ENCODE peak calls at places on chromosomes 3 and 15, in six cellular contexts. L is NCI-H524; Z is activated naive CD4-positive, alpha-beta T cell treated with anti-CD3 and anti-CD28 coated beads for 36 hours; F is NCI-H69; K is neural progenitor cell; O is bronchial epithelial cell. X is an unnamed sample.

GRCh38 chr3:8460815-8461482 is 40.7 kb upstream of the LMCD1 start:
- DNase-seq in Z (no peak), F (no peak), L (no peak), O (no peak), K (no peak), X (no peak)

GRCh38 chr15:36682091-36682490 is 102.7 kb downstream of the CDIN1 start:
- DNase-seq in L (no peak), F (no peak), K (no peak), O (peak), Z (no peak), X (no peak)

GRCh38 chr3:84547971-84548970 is 410.5 kb upstream of the CADM2 start:
- DNase-seq in F (peak), K (peak), L (peak), Z (no peak), O (peak), X (no peak)

GRCh38 chr3:57958642-57959406 is 49.4 kb upstream of the FLNB start:
- DNase-seq in Z (no peak), F (no peak), O (no peak), K (no peak), L (no peak), X (no peak)

GRCh38 chr3:103295974-103296570 is 861.3 kb downstream of the ZPLD1 start:
- DNase-seq in F (peak), Z (no peak), L (peak), K (peak), O (peak), X (no peak)

GRCh38 chr15:32838820-32839219 is 121.0 kb downstream of the GREM1 start:
- DNase-seq in O (peak), F (peak), K (no peak), Z (no peak), L (peak), X (peak)

GRCh38 chr15:49610166-49610918 is 10.3 kb downstream of the FAM227B start:
- DNase-seq in K (no peak), O (no peak), F (no peak), L (no peak), Z (no peak), X (no peak)

GRCh38 chr3:146581877-146582508 is 23.2 kb downstream of the PLSCR5 start:
- DNase-seq in O (peak), Z (no peak), K (no peak), F (peak), L (no peak), X (no peak)

GRCh38 chr3:110736332-110736731 is 335.3 kb upstream of the NECTIN3 start:
- DNase-seq in K (no peak), O (no peak), F (no peak), Z (no peak), L (no peak), X (no peak)

GRCh38 chr15:55742498-55742926 is 440 bp downstream of the PRTG start:
- DNase-seq in L (peak), K (peak), F (no peak), Z (peak), O (no peak), X (no peak)

GRCh38 chr3:163490119-163490518 is 1588.2 kb downstream of the SI start:
- DNase-seq in Z (peak), O (peak), F (peak), K (peak), L (peak), X (peak)

GRCh38 chr15:59296181-59296617 is 76.5 kb downstream of the MYO1E start:
- DNase-seq in O (no peak), L (no peak), Z (no peak), F (peak), K (no peak), X (no peak)

GRCh38 chr15:90004252-90004651 is 3.1 kb downstream of the ZNF710 start:
- DNase-seq in K (peak), F (no peak), Z (no peak), O (no peak), L (no peak), X (no peak)

GRCh38 chr3:59699648-59700320 is 650.0 kb upstream of the CFAP20DC start:
- DNase-seq in K (no peak), O (no peak), Z (no peak), L (no peak), F (no peak), X (no peak)

GRCh38 chr3:79490165-79491028 is 277.4 kb downstream of the ROBO1 start:
- DNase-seq in Z (no peak), F (no peak), K (peak), L (no peak), O (peak), X (no peak)

GRCh38 chr15:31302029-31302657 is 24.5 kb upstream of the KLF13 start:
- DNase-seq in Z (no peak), O (no peak), F (no peak), K (no peak), L (peak), X (no peak)

GRCh38 chr15:69663982-69664381 is 211.4 kb downstream of the RPLP1 start:
- DNase-seq in L (no peak), Z (no peak), K (no peak), O (no peak), F (peak), X (no peak)

GRCh38 chr3:186476044-186476468 is 68.1 kb downstream of the CRYGS start:
- DNase-seq in Z (peak), F (no peak), K (no peak), O (peak), L (no peak), X (peak)

GRCh38 chr3:171376125-171376947 is 83.9 kb downstream of the TNIK start:
- DNase-seq in O (peak), Z (no peak), K (no peak), L (no peak), F (no peak), X (no peak)

GRCh38 chr3:102190340-102190723 is 244.5 kb upstream of the ZPLD1 start:
- DNase-seq in F (no peak), K (no peak), L (no peak), Z (no peak), O (peak), X (no peak)

GRCh38 chr15:99105516-99106341 is 849 bp downstream of the SYNM start:
- DNase-seq in Z (peak), K (peak), O (peak), L (peak), F (peak), X (peak)

GRCh38 chr15:62343397-62343796 is 178.3 kb upstream of the C2CD4B start:
- DNase-seq in F (no peak), K (no peak), L (peak), Z (no peak), O (no peak), X (no peak)

GRCh38 chr3:134576426-134576825 is 74.4 kb downstream of the KY start:
- DNase-seq in F (peak), Z (no peak), K (no peak), O (no peak), L (no peak), X (no peak)

GRCh38 chr15:98807262-98807661 is 158.9 kb downstream of the IGF1R start:
- DNase-seq in O (no peak), Z (no peak), K (no peak), F (no peak), L (no peak), X (no peak)

X was measured in DMS 273 treated with DMSO at 0.1 percent for 48 hours.